ENCODE peak calls at places on chromosomes 4 and X, in nine cellular contexts. R, X, I, Y, M, B, U, D and P are unnamed samples.
A peak's percentile ranks its signal among the peaks of the same experiment; 100 is the strongest.

GRCh38 chr4:89196745-89197144 is 85.4 kb downstream of the TIGD2 start:
- DNase-seq in X (no peak), U (no peak), B (no peak), Y (no peak), I (no peak), D (no peak), R (no peak), M (no peak), P (no peak)

GRCh38 chr4:48290146-48290772 is 20.6 kb upstream of the TEC start:
- DNase-seq in U (peak; percentile 65), X (peak; percentile 53), R (no peak), M (peak; percentile 52), D (peak; percentile 22), B (peak; percentile 41), I (no peak), Y (no peak), P (peak; percentile 53)

GRCh38 chr4:6307891-6308290 is 38.2 kb downstream of the WFS1 start:
- DNase-seq in M (no peak), Y (no peak), X (no peak), R (no peak), B (no peak), D (no peak), I (no peak), U (no peak), P (no peak)

GRCh38 chr4:98626350-98626749 is 32.1 kb downstream of the TSPAN5 start:
- DNase-seq in Y (peak; percentile 85), I (no peak), D (peak; percentile 91), X (no peak), R (no peak), B (peak; percentile 93), M (no peak), U (peak; percentile 84), P (no peak)

GRCh38 chr4:1784789-1785591 is 8.1 kb upstream of the FGFR3 start:
- DNase-seq in Y (no peak), X (no peak), I (no peak), B (no peak), R (no peak), U (no peak), M (no peak), D (peak; percentile 18), P (no peak)

GRCh38 chr4:36316544-36317082 is 35.2 kb downstream of the DTHD1 start:
- DNase-seq in Y (no peak), M (no peak), I (no peak), B (peak; percentile 40), D (no peak), R (no peak), U (no peak), X (no peak), P (no peak)

GRCh38 chr4:19472669-19473068 is 779.0 kb upstream of the SLIT2 start:
- DNase-seq in I (no peak), Y (no peak), B (peak; percentile 9), X (no peak), M (no peak), U (no peak), D (no peak), R (no peak), P (no peak)

GRCh38 chr4:25722964-25723363 is 67.3 kb downstream of the SLC34A2 start:
- DNase-seq in M (no peak), D (no peak), X (no peak), U (no peak), I (no peak), R (no peak), Y (no peak), B (no peak), P (no peak)

GRCh38 chrX:4182010-4182806 is 468.8 kb upstream of the PRKX start:
- DNase-seq in U (peak; percentile 80), R (no peak), B (no peak), I (no peak), M (no peak), D (no peak), X (no peak), Y (no peak), P (no peak)

GRCh38 chrX:3518870-3519269 is 172.4 kb upstream of the MXRA5 start:
- DNase-seq in U (no peak), Y (peak; percentile 11), I (no peak), D (no peak), X (peak; percentile 47), R (no peak), B (peak; percentile 70), M (no peak), P (no peak)

GRCh38 chrX:71622347-71623104 is 4.2 kb upstream of the CXCR3 start:
- DNase-seq in Y (no peak), R (peak; percentile 90), D (peak; percentile 67), B (peak; percentile 57), X (peak; percentile 92), I (peak; percentile 36), M (peak; percentile 42), U (peak; percentile 88), P (peak; percentile 64)

DNA sequence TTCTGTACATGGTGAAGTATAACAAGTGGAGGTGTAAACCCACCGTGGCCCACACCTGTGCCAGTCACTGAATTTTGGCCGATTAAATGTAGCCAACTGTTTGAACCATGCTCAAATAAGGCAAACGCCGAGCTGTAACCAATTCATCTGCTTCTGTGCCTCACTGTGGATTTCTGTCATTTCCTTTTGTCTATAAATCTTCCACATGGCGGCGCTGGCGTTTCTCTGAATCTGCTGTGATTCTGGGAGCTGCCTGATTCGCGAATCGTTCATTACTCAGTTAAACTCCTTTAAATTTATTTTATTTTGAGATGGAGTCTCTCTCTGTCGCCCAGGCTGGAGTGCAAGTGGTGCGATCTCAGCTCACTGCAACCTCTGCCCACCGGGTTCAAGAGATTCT is 19.2 kb downstream of the SUPT20HL2 start:
- DNase-seq in B (peak; percentile 45), I (no peak), R (no peak), M (peak; percentile 44), X (no peak), D (peak; percentile 22), Y (peak; percentile 39), U (peak; percentile 90), P (no peak)
- TF ChIP-seq CTCF in B (peak; percentile 43), I (no peak), R (no peak), M (no peak), X (no peak), D (peak; percentile 12), Y (peak; percentile 64), U (peak; percentile 79), P (no peak)

GRCh38 chrX:24577091-24577490 is 70.1 kb downstream of the PCYT1B start:
- DNase-seq in X (no peak), U (no peak), M (no peak), Y (no peak), D (no peak), I (no peak), R (no peak), B (no peak), P (no peak)

GRCh38 chrX:24574743-24575142 is 72.4 kb downstream of the PCYT1B start:
- DNase-seq in R (no peak), U (no peak), Y (no peak), B (no peak), X (no peak), M (no peak), I (no peak), D (no peak), P (no peak)

DNA sequence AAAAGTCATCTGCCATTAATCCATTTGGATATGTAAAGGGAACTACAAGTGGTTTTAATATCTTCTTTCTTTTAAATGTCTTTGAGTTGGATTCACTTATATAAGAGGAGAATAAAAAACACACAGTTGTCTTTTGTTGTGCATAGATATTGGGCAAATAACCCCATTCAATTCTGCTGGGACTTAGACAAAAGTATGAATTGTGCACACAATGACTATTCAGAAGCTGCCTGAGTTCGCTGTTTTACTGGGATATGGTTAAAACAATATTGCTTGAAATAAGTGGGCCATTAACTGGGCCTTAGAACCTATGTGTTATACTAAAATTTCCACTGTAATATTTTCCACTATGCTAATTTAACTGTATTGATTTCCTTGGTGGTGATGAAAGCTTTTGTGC is 71.7 kb downstream of the PCYT1B start:
- DNase-seq in I (no peak), X (no peak), D (no peak), B (no peak), U (no peak), M (no peak), R (no peak), Y (no peak), P (no peak)
- TF ChIP-seq CTCF in I (no peak), X (no peak), D (no peak), B (no peak), U (no peak), M (no peak), R (no peak), Y (no peak), P (no peak)

GRCh38 chrX:115896362-115896761 is 274.2 kb upstream of the AGTR2 start:
- DNase-seq in X (no peak), B (no peak), I (no peak), R (no peak), D (no peak), M (no peak), U (no peak), Y (no peak), P (no peak)

GRCh38 chrX:115895678-115896329 is 274.7 kb upstream of the AGTR2 start:
- DNase-seq in B (no peak), I (no peak), U (no peak), Y (no peak), X (peak; percentile 22), M (no peak), D (no peak), R (no peak), P (no peak)

GRCh38 chrX:115897956-115898355 is 272.6 kb upstream of the AGTR2 start:
- DNase-seq in B (no peak), Y (no peak), R (no peak), X (no peak), U (no peak), D (no peak), I (no peak), M (no peak), P (no peak)

GRCh38 chrX:115900425-115900824 is 270.1 kb upstream of the AGTR2 start:
- DNase-seq in Y (no peak), X (no peak), M (no peak), B (no peak), I (no peak), R (no peak), D (no peak), U (no peak), P (no peak)

GRCh38 chrX:115898382-115899001 is 272.1 kb upstream of the AGTR2 start:
- DNase-seq in I (no peak), U (peak; percentile 86), M (peak; percentile 15), B (peak; percentile 1), R (peak; percentile 82), Y (no peak), X (peak; percentile 93), D (no peak), P (peak; percentile 25)
- TF ChIP-seq CTCF in I (no peak), U (peak; percentile 67), M (no peak), B (no peak), R (peak; percentile 38), Y (no peak), X (peak; percentile 5), D (no peak), P (no peak)

GRCh38 chr4:125243835-125244397 is 70.8 kb upstream of the FAT4 start:
- DNase-seq in U (no peak), M (no peak), X (no peak), Y (peak; percentile 0), R (no peak), B (peak; percentile 23), I (no peak), D (peak; percentile 55), P (no peak)

DNA sequence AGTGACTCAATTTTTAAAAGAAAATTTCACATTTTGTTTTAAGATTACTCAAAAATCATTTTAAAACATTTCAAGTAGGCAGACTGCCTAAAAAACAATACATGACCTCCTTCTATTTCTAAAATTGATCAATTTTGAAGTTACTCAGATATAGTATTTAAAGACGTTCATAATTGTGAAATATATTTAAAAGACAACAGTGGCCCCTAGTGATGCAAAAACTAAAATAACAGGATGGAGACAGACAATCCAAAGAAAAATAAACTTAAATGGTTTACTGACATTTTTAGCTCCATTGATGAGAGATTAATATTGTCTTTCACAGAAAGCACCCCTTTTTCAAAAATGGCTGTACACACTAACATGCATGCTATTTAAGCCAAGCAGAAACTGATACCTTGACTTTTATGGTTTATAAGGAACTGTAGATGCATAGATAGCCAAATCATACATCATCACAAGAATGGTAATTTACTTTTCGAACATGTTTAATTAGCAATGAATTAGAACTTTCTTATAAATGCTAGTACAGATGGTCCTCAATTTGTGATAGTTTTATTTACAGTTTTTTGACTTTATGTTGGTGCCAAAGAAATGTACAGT is 69.8 kb upstream of the FAT4 start:
- DNase-seq in D (peak; percentile 59), B (peak; percentile 57), R (no peak), U (no peak), Y (peak; percentile 10), M (no peak), X (no peak), I (no peak), P (no peak)
- TF ChIP-seq CTCF in D (peak; percentile 20), B (peak; percentile 42), R (peak; percentile 14), U (peak; percentile 70), Y (peak; percentile 78), M (peak; percentile 46), X (no peak), I (no peak), P (no peak)